ENCODE peak calls at places on chromosome X, in seven cellular contexts. G is transverse colon, D is AG04450, M is epithelial cell of esophagus, Z is GM23338, U is HCT116, C is nephron progenitor cell. S is an unnamed sample.

GRCh38 chrX:110108381-110108796 is 105.5 kb downstream of the TMEM164 start:
- DNase-seq in D (no peak), G (no peak), Z (no peak), M (peak), U (no peak), C (no peak), S (no peak)

GRCh38 chrX:131812847-131813825 is 210.0 kb upstream of the STK26 start:
- DNase-seq in Z (no peak), M (no peak), D (no peak), U (no peak), G (peak), C (no peak), S (no peak)

GRCh38 chrX:120604359-120604782 is 470 bp downstream of the MCTS1 start:
- DNase-seq in D (no peak), G (peak), M (peak), Z (no peak), C (no peak), U (no peak), S (no peak)

GRCh38 chrX:70954871-70955270 is 24.0 kb upstream of the SLC7A3 start:
- DNase-seq in C (no peak), Z (no peak), M (no peak), D (no peak), G (no peak), U (no peak), S (no peak)

GRCh38 chrX:127038065-127038464 is 218.5 kb downstream of the PRR32 start:
- DNase-seq in C (no peak), M (peak), D (no peak), U (no peak), Z (peak), G (no peak), S (no peak)

GRCh38 chrX:19361701-19362100 is 18.0 kb downstream of the PDHA1 start:
- DNase-seq in C (no peak), M (no peak), D (no peak), U (no peak), G (no peak), Z (no peak), S (no peak)

GRCh38 chrX:14616301-14616700 is 87.0 kb downstream of the GLRA2 start:
- DNase-seq in C (no peak), Z (no peak), U (no peak), G (no peak), D (peak), M (no peak), S (no peak)

GRCh38 chrX:101595739-101596419 is 21.9 kb downstream of the ARMCX6 start:
- DNase-seq in U (peak), D (peak), Z (peak), M (peak), G (no peak), C (peak), S (no peak)

GRCh38 chrX:101602077-101602476 is 15.7 kb downstream of the ARMCX6 start:
- DNase-seq in D (no peak), Z (no peak), C (no peak), U (no peak), G (no peak), M (no peak), S (no peak)

GRCh38 chrX:9765737-9766098 is at the start of gene GPR143:
- DNase-seq in G (no peak), D (no peak), Z (peak), U (no peak), M (no peak), C (peak), S (no peak)

GRCh38 chrX:66053414-66053813 is 13.5 kb upstream of the VSIG4 start:
- DNase-seq in Z (peak), D (no peak), M (no peak), C (no peak), G (no peak), U (no peak), S (no peak)

GRCh38 chrX:57156397-57157049 is 19.3 kb upstream of the SPIN2A start:
- DNase-seq in G (peak), M (peak), Z (peak), U (peak), D (no peak), C (peak), S (peak)

GRCh38 chrX:80282535-80282934 is 137.7 kb upstream of the TENT5D start:
- DNase-seq in U (no peak), C (no peak), D (no peak), G (no peak), M (no peak), Z (no peak), S (no peak)

GRCh38 chrX:38699116-38699515 is 102.1 kb upstream of the MID1IP1 start:
- DNase-seq in M (no peak), D (no peak), U (no peak), C (no peak), Z (no peak), G (no peak), S (no peak)

GRCh38 chrX:131763674-131764073 is 219.8 kb downstream of the OR13H1 start:
- DNase-seq in U (no peak), M (no peak), G (peak), C (no peak), Z (no peak), D (no peak), S (peak)

GRCh38 chrX:67725471-67725870 is 181.7 kb downstream of the AR start:
- DNase-seq in D (no peak), Z (no peak), M (no peak), U (no peak), C (no peak), G (no peak), S (no peak)

GRCh38 chrX:153900806-153901752 is 3.4 kb upstream of the AVPR2 start:
- DNase-seq in M (peak), U (no peak), D (peak), C (no peak), G (peak), Z (peak), S (peak)

GRCh38 chrX:40156472-40157227 is 58.9 kb upstream of the BCOR start:
- DNase-seq in U (no peak), C (peak), Z (peak), D (no peak), G (no peak), M (no peak), S (no peak)

GRCh38 chrX:3651272-3651671 is 62.2 kb downstream of the PRKX start:
- DNase-seq in Z (peak), D (no peak), G (no peak), C (no peak), U (peak), M (peak), S (peak)

GRCh38 chrX:136781180-136781797 is 557 bp upstream of the ARHGEF6 start:
- DNase-seq in G (no peak), Z (no peak), D (no peak), M (no peak), C (no peak), U (no peak), S (no peak)

GRCh38 chrX:1380672-1381233 is 11.2 kb downstream of the SLC25A6 start:
- DNase-seq in U (no peak), G (no peak), M (no peak), C (no peak), D (no peak), Z (no peak), S (no peak)

GRCh38 chrX:37905436-37906147 is 58.2 kb upstream of the DYNLT3 start:
- DNase-seq in U (no peak), Z (peak), D (no peak), G (no peak), C (peak), M (peak), S (no peak)

GRCh38 chrX:17919896-17920446 is 58.9 kb upstream of the RAI2 start:
- DNase-seq in D (no peak), M (no peak), U (no peak), C (no peak), G (no peak), Z (no peak), S (no peak)

GRCh38 chrX:21487832-21488231 is 113.6 kb downstream of the CNKSR2 start:
- DNase-seq in D (no peak), Z (peak), M (peak), U (no peak), G (no peak), C (no peak), S (no peak)
- TF ChIP-seq CTCF in D (no peak), Z (no peak), M (no peak), U (no peak), G (no peak), C (no peak), S (no peak)

GRCh38 chrX:12307961-12308360 is 169.7 kb downstream of the FRMPD4 start:
- DNase-seq in Z (no peak), U (no peak), D (no peak), C (no peak), G (no peak), M (no peak), S (no peak)
- TF ChIP-seq CTCF in Z (no peak), U (no peak), D (no peak), C (no peak), G (no peak), M (no peak), S (no peak)

GRCh38 chrX:51144828-51145442 is 187.7 kb upstream of the NUDT10 start:
- DNase-seq in M (peak), D (no peak), Z (peak), C (peak), U (no peak), G (no peak), S (no peak)

GRCh38 chrX:51148848-51149247 is 183.8 kb upstream of the NUDT10 start:
- DNase-seq in G (no peak), C (no peak), M (peak), D (no peak), U (peak), Z (peak), S (no peak)
- TF ChIP-seq CTCF in G (no peak), C (peak), M (peak), D (no peak), U (peak), Z (peak), S (no peak)

GRCh38 chrX:148049441-148049840 is 68.3 kb downstream of the FMR1NB start:
- DNase-seq in M (peak), D (no peak), C (peak), G (no peak), U (peak), Z (peak), S (no peak)
- TF ChIP-seq CTCF in M (peak), D (peak), C (peak), G (peak), U (peak), Z (peak), S (peak)

GRCh38 chrX:7191681-7192110 is 43.7 kb upstream of the PUDP start:
- DNase-seq in D (no peak), U (no peak), G (no peak), Z (peak), C (no peak), M (no peak), S (no peak)
- TF ChIP-seq CTCF in D (peak), U (peak), G (no peak), Z (peak), C (no peak), M (no peak), S (no peak)

S was measured in kidney epithelial cell.